ENCODE peak calls at places on chromosomes 4 and X, in five cellular contexts. A, X, L, K and O are unnamed samples.

GRCh38 chr4:41135761-41136160 is 78.6 kb downstream of the APBB2 start:
- DNase-seq in A (peak; percentile 56), X (no peak), L (no peak), K (no peak), O (no peak)

GRCh38 chrX:53284684-53285447 is 3.5 kb upstream of the IQSEC2 start:
- DNase-seq in A (peak; percentile 26), X (peak; percentile 88), L (no peak), K (peak; percentile 39), O (peak; percentile 37)

GRCh38 chr4:158778065-158778711 is 9.4 kb downstream of the FNIP2 start:
- DNase-seq in A (no peak), X (no peak), L (no peak), K (peak; percentile 32), O (peak; percentile 17)

GRCh38 chr4:14719053-14719452 is 283.2 kb upstream of the CPEB2 start:
- DNase-seq in A (peak; percentile 31), X (no peak), L (peak; percentile 77), K (no peak), O (no peak)

GRCh38 chr4:104571341-104571740 is 76.6 kb upstream of the CXXC4 start:
- DNase-seq in A (peak; percentile 18), X (peak; percentile 13), L (peak; percentile 42), K (no peak), O (no peak)

GRCh38 chrX:13482764-13483552 is 86.4 kb upstream of the EGFL6 start:
- DNase-seq in A (no peak), X (no peak), L (no peak), K (no peak), O (no peak)

GRCh38 chr4:78293348-78293747 is 236.2 kb downstream of the FRAS1 start:
- DNase-seq in A (no peak), X (no peak), L (peak; percentile 57), K (no peak), O (no peak)

GRCh38 chr4:176988226-176988625 is 195.5 kb upstream of the VEGFC start:
- DNase-seq in A (peak; percentile 95), X (no peak), L (peak; percentile 77), K (no peak), O (no peak)

GRCh38 chrX:53045002-53045401 is 3.6 kb upstream of the GPR173 start:
- DNase-seq in A (no peak), X (no peak), L (no peak), K (no peak), O (no peak)

GRCh38 chrX:112477653-112478052 is 202.1 kb downstream of the LHFPL1 start:
- DNase-seq in A (no peak), X (no peak), L (no peak), K (no peak), O (no peak)

GRCh38 chr4:100189820-100190642 is at the start of gene DDIT4L:
- DNase-seq in A (peak; percentile 6), X (peak; percentile 88), L (no peak), K (no peak), O (peak; percentile 2)

GRCh38 chrX:129144172-129145038 is 378.9 kb downstream of the SMARCA1 start:
- DNase-seq in A (no peak), X (no peak), L (no peak), K (no peak), O (no peak)

GRCh38 chr4:43238018-43238417 is 345.5 kb downstream of the GRXCR1 start:
- DNase-seq in A (no peak), X (no peak), L (no peak), K (no peak), O (no peak)

GRCh38 chr4:155745984-155746383 is 12.8 kb upstream of the GUCY1B1 start:
- DNase-seq in A (no peak), X (no peak), L (no peak), K (no peak), O (no peak)

GRCh38 chr4:84497220-84497834 is 1.8 kb downstream of the NKX6-1 start:
- DNase-seq in A (no peak), X (peak; percentile 64), L (no peak), K (no peak), O (no peak)

GRCh38 chr4:35516102-35516501 is 728.2 kb downstream of the ARAP2 start:
- DNase-seq in A (peak; percentile 12), X (no peak), L (no peak), K (no peak), O (no peak)

GRCh38 chr4:64727960-64728359 is 318.7 kb upstream of the TECRL start:
- DNase-seq in A (no peak), X (no peak), L (no peak), K (no peak), O (no peak)

GRCh38 chr4:127844605-127845116 is 36.0 kb upstream of the PLK4 start:
- DNase-seq in A (no peak), X (no peak), L (no peak), K (no peak), O (no peak)

GRCh38 chr4:78356251-78356650 is 195.3 kb upstream of the ANXA3 start:
- DNase-seq in A (no peak), X (no peak), L (no peak), K (no peak), O (no peak)

GRCh38 chrX:111823068-111823467 is 52.9 kb upstream of the TRPC5OS start:
- DNase-seq in A (no peak), X (peak; percentile 70), L (no peak), K (no peak), O (no peak)

GRCh38 chr4:115485402-115485801 is 372.0 kb upstream of the NDST4 start:
- DNase-seq in A (no peak), X (no peak), L (no peak), K (no peak), O (no peak)

GRCh38 chrX:134669378-134670098 is 11.3 kb upstream of the PLAC1 start:
- DNase-seq in A (peak; percentile 72), X (no peak), L (peak; percentile 66), K (no peak), O (no peak)

GRCh38 chr4:136750898-136751297 is 781.4 kb downstream of the PCDH18 start:
- DNase-seq in A (peak; percentile 1), X (no peak), L (no peak), K (no peak), O (no peak)

GRCh38 chrX:104351173-104351769 is 96.5 kb upstream of the ESX1 start:
- DNase-seq in A (peak; percentile 91), X (no peak), L (peak; percentile 80), K (no peak), O (no peak)

GRCh38 chrX:26522501-26522900 is 306.5 kb downstream of the MAGEB5 start:
- DNase-seq in A (no peak), X (peak; percentile 1), L (no peak), K (no peak), O (no peak)

GRCh38 chr4:82754546-82755165 is 43.9 kb downstream of the SCD5 start:
- DNase-seq in A (no peak), X (no peak), L (no peak), K (no peak), O (no peak)

GRCh38 chrX:1185556-1185955 is 26.9 kb downstream of the CRLF2 start:
- DNase-seq in A (no peak), X (no peak), L (no peak), K (no peak), O (no peak)

GRCh38 chrX:20159811-20160385 is 18.3 kb upstream of the EIF1AX start:
- DNase-seq in A (peak; percentile 1), X (no peak), L (no peak), K (no peak), O (no peak)
- H3K36me3 ChIP-seq in A (peaks cover 13% of the 10 kb centered on the region), X (no peaks in the 10 kb centered on the region), L (no peaks in the 10 kb centered on the region), K (peaks cover 50% of the 10 kb centered on the region), O (peaks cover 28% of the 10 kb centered on the region)

DNA sequence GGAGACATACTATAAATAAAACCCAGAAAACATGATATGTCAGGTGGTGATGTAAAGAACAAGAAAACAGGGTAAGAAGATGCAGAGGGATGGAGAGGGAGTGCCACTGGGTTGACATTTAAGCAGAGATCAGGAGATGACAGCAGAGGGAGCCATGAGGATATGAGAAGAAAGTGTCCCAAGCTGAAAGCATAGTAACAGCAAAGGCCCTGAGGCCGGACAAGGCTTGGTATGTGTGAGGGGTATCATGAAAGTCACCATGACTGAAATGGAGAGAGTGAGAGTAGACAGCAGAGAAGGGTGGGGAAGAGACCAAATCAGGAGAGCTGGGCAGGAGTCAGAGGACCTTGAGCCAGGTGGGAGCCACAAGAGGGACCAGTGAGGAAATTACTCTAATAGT is 3.4 kb downstream of the GPKOW start:
- DNase-seq in A (no peak), X (no peak), L (no peak), K (no peak), O (no peak)
- H3K36me3 ChIP-seq in A (no peaks in the 10 kb centered on the region), X (peaks cover 12% of the 10 kb centered on the region), L (no peaks in the 10 kb centered on the region), K (peaks cover 22% of the 10 kb centered on the region), O (peaks cover 19% of the 10 kb centered on the region)

GRCh38 chrX:11757729-11758399 is at the start of gene MSL3:
- DNase-seq in A (peak; percentile 36), X (peak; percentile 94), L (peak; percentile 52), K (peak; percentile 56), O (no peak)

GRCh38 chrX:11759461-11760311 is 1.6 kb downstream of the MSL3 start:
- DNase-seq in A (peak; percentile 90), X (peak; percentile 88), L (peak; percentile 87), K (peak; percentile 89), O (peak; percentile 83)

GRCh38 chrX:11759172-11759460 is 1.1 kb downstream of the MSL3 start:
- DNase-seq in A (no peak), X (no peak), L (no peak), K (no peak), O (no peak)

GRCh38 chrX:11758400-11759171 is 549 bp downstream of the MSL3 start:
- DNase-seq in A (peak; percentile 69), X (peak; percentile 96), L (peak; percentile 49), K (peak; percentile 85), O (peak; percentile 89)

DNA sequence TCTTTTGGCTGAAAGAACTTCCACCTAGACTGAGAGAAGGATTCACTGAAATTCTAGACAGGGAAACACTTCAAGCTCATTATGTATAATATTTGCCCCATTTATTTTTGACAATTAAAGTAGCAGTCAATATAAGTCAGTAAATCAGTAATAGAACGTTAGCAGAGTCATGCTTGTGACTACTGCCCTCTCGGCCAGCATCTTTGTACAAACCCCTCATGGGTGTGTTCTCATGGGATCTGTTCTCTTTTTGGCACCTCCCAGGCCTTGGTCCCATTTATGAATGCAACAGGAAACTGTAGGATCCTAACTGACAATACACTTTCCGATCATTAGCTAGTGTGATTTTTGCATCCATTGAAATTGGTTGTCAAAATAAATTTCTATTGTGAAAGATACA is 2.9 kb downstream of the MSL3 start:
- DNase-seq in A (no peak), X (no peak), L (no peak), K (no peak), O (no peak)
- H3K36me3 ChIP-seq in A (no peaks in the 10 kb centered on the region), X (peaks cover 1% of the 10 kb centered on the region), L (peaks cover 3% of the 10 kb centered on the region), K (peaks cover 50% of the 10 kb centered on the region), O (peaks cover 21% of the 10 kb centered on the region)

GRCh38 chr4:185332575-185333464 is 62.9 kb downstream of the LRP2BP start:
- DNase-seq in A (no peak), X (no peak), L (no peak), K (peak; percentile 7), O (no peak)
- H3K36me3 ChIP-seq in A (no peaks in the 10 kb centered on the region), X (no peaks in the 10 kb centered on the region), L (no peaks in the 10 kb centered on the region), K (peaks cover 47% of the 10 kb centered on the region), O (no peaks in the 10 kb centered on the region)